ENCODE peak calls at places on chromosomes 2 and 18, in seven cellular contexts. S is hepatic stellate cell; G is fibroblast of the aortic adventitia; W is activated effector memory CD4-positive, alpha-beta T cell treated with anti-CD3 and anti-CD28 coated beads, Interleukin-2, amount 50 U/mL, for 16 hours; P is esophagus squamous epithelium; C is T-cell; O is cardiac fibroblast. Y is an unnamed sample.

GRCh38 chr2:77228379-77228778 is 293.8 kb downstream of the LRRTM4 start:
- DNase-seq in G (no peak), O (no peak), P (no peak), W (no peak), S (no peak), C (no peak), Y (no peak)

GRCh38 chr2:44748-45341 is 1.5 kb downstream of the FAM110C start:
- DNase-seq in W (no peak), S (no peak), O (no peak), C (no peak), P (no peak), G (no peak), Y (no peak)

GRCh38 chr18:79406708-79407107 is 11.0 kb downstream of the NFATC1 start:
- DNase-seq in O (no peak), C (no peak), S (no peak), G (no peak), W (no peak), P (no peak), Y (no peak)

GRCh38 chr2:198127627-198128026 is 323.2 kb downstream of the PLCL1 start:
- DNase-seq in O (peak), S (peak), W (peak), C (peak), G (peak), P (no peak), Y (peak)

GRCh38 chr2:46284260-46284659 is 12.9 kb upstream of the EPAS1 start:
- DNase-seq in G (no peak), P (no peak), C (no peak), W (no peak), O (no peak), S (no peak), Y (no peak)

GRCh38 chr18:35516789-35517188 is 19.0 kb upstream of the INO80C start:
- DNase-seq in W (no peak), O (no peak), P (no peak), C (no peak), S (no peak), G (no peak), Y (no peak)

GRCh38 chr2:105272176-105272575 is 30.6 kb downstream of the GPR45 start:
- DNase-seq in C (no peak), W (no peak), P (no peak), S (no peak), O (no peak), G (no peak), Y (no peak)

GRCh38 chr2:238513346-238513745 is 86.6 kb downstream of the ASB1 start:
- DNase-seq in P (no peak), W (peak), G (peak), C (no peak), S (peak), O (peak), Y (no peak)

GRCh38 chr18:68662779-68663178 is 52.1 kb downstream of the TMX3 start:
- DNase-seq in C (no peak), S (no peak), P (no peak), O (peak), W (no peak), G (peak), Y (no peak)